ENCODE peak calls at places on chromosomes 6 and 20, in six cellular contexts. J is gastrocnemius medialis, E is stomach, M is IMR-90, Z is brain microvascular endothelial cell, H is heart right ventricle. W is an unnamed sample. For H3K36me3, the result is how much of the 10 kb centered on the place peaks cover.

GRCh38 chr20:59018817-59019216 is 412 bp upstream of the TUBB1 start:
- DNase-seq in J (no peak), E (no peak), M (no peak), Z (no peak), H (no peak), W (no peak)

GRCh38 chr20:49924247-49924646 is 8.9 kb upstream of the SPATA2 start:
- DNase-seq in J (no peak), E (no peak), M (no peak), Z (no peak), H (no peak), W (no peak)

GRCh38 chr6:26122005-26122388 is 34.8 kb downstream of the HFE start:
- DNase-seq in J (no peak), E (no peak), M (no peak), Z (no peak), H (no peak), W (no peak)

GRCh38 chr20:37945034-37945660 is 42.2 kb downstream of the VSTM2L start:
- DNase-seq in J (no peak), E (peak), M (no peak), Z (no peak), H (no peak), W (no peak)

GRCh38 chr6:139973602-139974373 is 599.3 kb upstream of the CITED2 start:
- DNase-seq in J (no peak), E (no peak), M (peak), Z (peak), H (no peak), W (no peak)

GRCh38 chr20:58523916-58524315 is 8.7 kb upstream of the APCDD1L start:
- DNase-seq in J (no peak), E (no peak), M (peak), Z (no peak), H (no peak), W (no peak)

GRCh38 chr20:5595744-5596143 is 154.5 kb upstream of the SHLD1 start:
- DNase-seq in J (no peak), E (no peak), M (no peak), Z (no peak), H (no peak), W (no peak)

GRCh38 chr20:973785-974194 is 28.3 kb downstream of the RSPO4 start:
- DNase-seq in J (no peak), E (no peak), M (peak), Z (peak), H (no peak), W (no peak)

GRCh38 chr6:92459606-92460005 is 959.8 kb downstream of the EPHA7 start:
- DNase-seq in J (no peak), E (no peak), M (no peak), Z (no peak), H (no peak), W (no peak)

GRCh38 chr6:170114187-170114945 is 176.5 kb downstream of the DLL1 start:
- DNase-seq in J (peak), E (peak), M (no peak), Z (no peak), H (peak), W (no peak)

GRCh38 chr6:84428300-84428907 is 201.0 kb upstream of the CEP162 start:
- DNase-seq in J (peak), E (peak), M (peak), Z (peak), H (no peak), W (peak)

GRCh38 chr6:37972994-37973757 is 153.6 kb downstream of the ZFAND3 start:
- DNase-seq in J (no peak), E (no peak), M (no peak), Z (no peak), H (no peak), W (no peak)
- H3K27ac ChIP-seq in J (no peak), E (no peak), M (no peak), Z (no peak), H (no peak), W (no peak)

GRCh38 chr6:16141514-16141913 is 12.6 kb downstream of the MYLIP start:
- DNase-seq in J (peak), E (peak), M (no peak), Z (no peak), H (no peak), W (no peak)
- H3K36me3 ChIP-seq in J (under half), E (half or more), M (under half), Z (under half), H (half or more), W (half or more)

DNA sequence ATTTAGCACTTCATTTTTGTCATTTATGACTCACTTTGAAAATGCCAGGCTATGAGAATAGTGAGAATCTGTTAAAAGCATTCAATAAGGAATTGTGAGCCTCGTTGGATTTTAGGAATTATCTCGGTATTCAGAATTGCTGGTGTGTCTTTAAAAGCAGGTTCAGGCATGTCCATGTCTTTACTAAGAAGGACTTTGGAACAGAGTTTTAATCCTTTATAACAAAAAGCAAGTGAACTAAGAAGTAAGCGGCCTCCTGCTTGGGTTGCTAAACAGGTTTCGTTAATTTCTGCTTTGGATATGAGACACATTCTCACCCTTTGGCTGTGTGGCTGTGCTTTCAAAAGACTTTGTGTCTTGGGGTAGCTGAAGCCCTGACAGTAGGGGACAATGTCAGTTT is 74.9 kb downstream of the IGF2R start:
- DNase-seq in J (no peak), E (no peak), M (no peak), Z (no peak), H (no peak), W (no peak)
- H3K27ac ChIP-seq in J (no peak), E (no peak), M (no peak), Z (peak), H (no peak), W (peak)

DNA sequence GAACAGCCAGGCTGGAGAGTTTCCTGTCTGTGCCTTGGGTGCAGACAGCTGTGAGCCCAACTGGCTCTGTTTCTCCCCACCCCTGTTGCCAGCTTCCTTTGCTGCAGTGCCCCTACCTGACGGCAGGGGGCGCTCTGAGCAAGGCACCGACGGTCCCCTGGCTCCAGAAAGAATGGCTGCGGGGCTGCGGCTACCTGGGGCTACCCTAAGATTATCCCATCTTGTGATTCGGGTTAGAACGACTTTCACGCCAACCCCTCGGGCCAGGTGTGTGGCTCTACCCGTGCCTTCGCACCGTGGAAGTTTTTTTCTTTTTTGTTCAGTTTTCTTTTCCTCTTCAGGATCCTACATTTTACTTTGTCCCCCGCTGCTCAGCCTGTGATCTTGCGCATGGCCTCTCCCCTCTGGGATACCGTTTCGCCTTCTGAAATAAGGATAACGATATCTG is 33.4 kb upstream of the AAR2 start:
- DNase-seq in J (peak), E (peak), M (peak), Z (peak), H (peak), W (peak)
- H3K36me3 ChIP-seq in J (under half), E (half or more), M (under half), Z (under half), H (under half), W (under half)